ENCODE peak calls at places on chromosomes 6 and 20, in five cellular contexts. S is stimulated activated CD8-positive, alpha-beta memory T cell treated with anti-CD3 and anti-CD28 coated beads, Interleukin-15, amount 100 ng/mL, for 1 hour; U is cardiac muscle cell; C is EL; M is NCI-H1092 treated with DMSO at 0.1 percent for 48 hours. K is an unnamed sample.

GRCh38 chr6:121055572-121056163 is 278.6 kb downstream of the TBC1D32 start:
- DNase-seq in S (no peak), U (peak; percentile 67), C (peak; percentile 60), M (peak; percentile 22), K (peak; percentile 63)

GRCh38 chr6:115896538-115897129 is 164.1 kb downstream of the FRK start:
- DNase-seq in S (no peak), U (peak; percentile 57), C (peak; percentile 40), M (no peak), K (no peak)

GRCh38 chr6:114419175-114419574 is 76.4 kb upstream of the HS3ST5 start:
- DNase-seq in S (no peak), U (no peak), C (no peak), M (no peak), K (no peak)

GRCh38 chr6:79864421-79864820 is 82.9 kb downstream of the ELOVL4 start:
- DNase-seq in S (no peak), U (no peak), C (no peak), M (no peak), K (no peak)

GRCh38 chr20:62143976-62144825 is 632 bp downstream of the SS18L1 start:
- DNase-seq in S (no peak), U (peak; percentile 74), C (peak; percentile 71), M (peak; percentile 8), K (peak; percentile 37)

GRCh38 chr20:57290178-57290484 is 23.7 kb upstream of the BMP7 start:
- DNase-seq in S (no peak), U (no peak), C (no peak), M (no peak), K (no peak)

GRCh38 chr6:134863763-134864510 is 86.0 kb downstream of the ALDH8A1 start:
- DNase-seq in S (no peak), U (no peak), C (no peak), M (no peak), K (no peak)

GRCh38 chr6:112429226-112429625 is 82.1 kb downstream of the RFPL4B start:
- DNase-seq in S (no peak), U (peak; percentile 53), C (peak; percentile 46), M (no peak), K (no peak)

GRCh38 chr20:32205502-32206382 is 1.8 kb downstream of the PLAGL2 start:
- DNase-seq in S (no peak), U (peak; percentile 35), C (no peak), M (no peak), K (no peak)

GRCh38 chr6:27145731-27146455 is 101.6 kb upstream of the PRSS16 start:
- DNase-seq in S (no peak), U (peak; percentile 94), C (peak; percentile 93), M (peak; percentile 74), K (peak; percentile 71)

GRCh38 chr6:148528292-148528691 is 185.7 kb downstream of the SASH1 start:
- DNase-seq in S (no peak), U (no peak), C (peak; percentile 46), M (peak; percentile 8), K (no peak)

GRCh38 chr6:73798592-73798991 is 102.6 kb downstream of the CD109 start:
- DNase-seq in S (no peak), U (peak; percentile 87), C (peak; percentile 95), M (no peak), K (no peak)

GRCh38 chr20:53738945-53739798 is 145.5 kb upstream of the ZNF217 start:
- DNase-seq in S (no peak), U (no peak), C (no peak), M (no peak), K (peak; percentile 80)

GRCh38 chr6:147621280-147621679 is 112.8 kb downstream of the SAMD5 start:
- DNase-seq in S (no peak), U (peak; percentile 42), C (peak; percentile 31), M (no peak), K (no peak)

GRCh38 chr20:8223096-8223870 is 91.2 kb downstream of the PLCB1 start:
- DNase-seq in S (no peak), U (peak; percentile 81), C (peak; percentile 87), M (no peak), K (no peak)

GRCh38 chr20:18739785-18740184 is 73.8 kb upstream of the SCP2D1 start:
- DNase-seq in S (no peak), U (peak; percentile 88), C (peak; percentile 77), M (no peak), K (no peak)

GRCh38 chr6:166449036-166449435 is 66.3 kb upstream of the MPC1 start:
- DNase-seq in S (no peak), U (no peak), C (no peak), M (no peak), K (no peak)

GRCh38 chr6:47519279-47519678 is 41.7 kb downstream of the CD2AP start:
- DNase-seq in S (no peak), U (no peak), C (no peak), M (no peak), K (no peak)

GRCh38 chr6:141203902-141204575 is 928.7 kb upstream of the GJE1 start:
- DNase-seq in S (no peak), U (peak; percentile 18), C (peak; percentile 28), M (no peak), K (no peak)

GRCh38 chr6:166387642-166388325 is 5.0 kb upstream of the MPC1 start:
- DNase-seq in S (no peak), U (no peak), C (no peak), M (no peak), K (no peak)

GRCh38 chr6:44431118-44431725 is 43.7 kb downstream of the CDC5L start:
- DNase-seq in S (peak; percentile 8), U (peak; percentile 82), C (peak; percentile 77), M (peak; percentile 20), K (peak; percentile 29)

GRCh38 chr20:4038047-4038459 is 22.7 kb upstream of the RNF24 start:
- DNase-seq in S (peak; percentile 44), U (peak; percentile 87), C (peak; percentile 83), M (no peak), K (peak; percentile 88)

GRCh38 chr20:23049933-23050838 is 714 bp upstream of the THBD start:
- DNase-seq in S (no peak), U (peak; percentile 42), C (peak; percentile 20), M (peak; percentile 8), K (no peak)

GRCh38 chr6:34132486-34133185 is 13.3 kb downstream of the GRM4 start:
- DNase-seq in S (no peak), U (peak; percentile 45), C (no peak), M (no peak), K (peak; percentile 85)

GRCh38 chr6:112269165-112269564 is 14.8 kb upstream of the LAMA4 start:
- DNase-seq in S (no peak), U (peak; percentile 85), C (peak; percentile 37), M (no peak), K (no peak)